ENCODE peak calls at places on chromosomes 4 and X, in five cellular contexts. V is tibial nerve, Y is A549, O is uterus, D is T-cell. I is an unnamed sample.

GRCh38 chr4:122930877-122931276 is 8.5 kb upstream of the NUDT6 start:
- DNase-seq in V (no peak), D (no peak), O (no peak), Y (no peak), I (no peak)

GRCh38 chrX:65516756-65517155 is 17.8 kb downstream of the LAS1L start:
- DNase-seq in O (no peak), Y (no peak), D (no peak), V (no peak), I (no peak)

GRCh38 chr4:6111354-6111930 is 88.9 kb downstream of the JAKMIP1 start:
- DNase-seq in Y (no peak), D (no peak), V (no peak), O (no peak), I (no peak)

GRCh38 chrX:49995795-49996455 is 73.5 kb downstream of the CLCN5 start:
- DNase-seq in D (no peak), O (no peak), Y (no peak), V (no peak), I (no peak)

GRCh38 chr4:81565137-81565870 is 93.6 kb upstream of the RASGEF1B start:
- DNase-seq in V (peak), O (peak), D (no peak), Y (no peak), I (no peak)

GRCh38 chrX:140602140-140602539 is 97.3 kb upstream of the SOX3 start:
- DNase-seq in D (no peak), V (no peak), O (no peak), Y (no peak), I (no peak)

GRCh38 chr4:89158884-89159503 is 47.7 kb downstream of the TIGD2 start:
- DNase-seq in O (no peak), Y (peak), D (no peak), V (no peak), I (no peak)

GRCh38 chr4:108060164-108060563 is 70.5 kb downstream of the HADH start:
- DNase-seq in O (no peak), D (no peak), V (no peak), Y (peak), I (no peak)

GRCh38 chr4:26248647-26249046 is 72.2 kb upstream of the RBPJ start:
- DNase-seq in D (no peak), V (no peak), Y (no peak), O (no peak), I (no peak)

GRCh38 chrX:39050427-39050826 is 249.2 kb downstream of the MID1IP1 start:
- DNase-seq in D (no peak), O (no peak), V (no peak), Y (no peak), I (no peak)

GRCh38 chrX:2707334-2707760 is 16.3 kb downstream of the CD99 start:
- DNase-seq in D (no peak), O (no peak), Y (peak), V (peak), I (no peak)

GRCh38 chr4:75898533-75898932 is 3.7 kb downstream of the PPEF2 start:
- DNase-seq in D (no peak), Y (no peak), V (no peak), O (no peak), I (no peak)

GRCh38 chrX:14508025-14508690 is 21.2 kb upstream of the GLRA2 start:
- DNase-seq in V (no peak), D (no peak), O (no peak), Y (no peak), I (no peak)

GRCh38 chr4:53924333-53925049 is 139.9 kb downstream of the CHIC2 start:
- DNase-seq in Y (no peak), V (no peak), O (no peak), D (no peak), I (no peak)

GRCh38 chr4:41443340-41444079 is 94.4 kb upstream of the LIMCH1 start:
- DNase-seq in O (no peak), Y (no peak), D (no peak), V (no peak), I (no peak)

GRCh38 chr4:40254961-40255721 is 58.3 kb downstream of the RHOH start:
- DNase-seq in V (no peak), D (no peak), Y (no peak), O (no peak), I (no peak)

GRCh38 chr4:150569384-150569987 is 12.5 kb upstream of the MAB21L2 start:
- DNase-seq in V (no peak), D (no peak), O (no peak), Y (peak), I (no peak)

GRCh38 chr4:183825346-183825745 is 79.8 kb upstream of the STOX2 start:
- DNase-seq in V (no peak), Y (no peak), O (no peak), D (no peak), I (no peak)

GRCh38 chr4:141645611-141646340 is 9.4 kb downstream of the IL15 start:
- DNase-seq in O (no peak), V (no peak), D (no peak), Y (no peak), I (no peak)

GRCh38 chr4:188282620-188283232 is 143.5 kb downstream of the TRIML1 start:
- DNase-seq in O (no peak), V (no peak), Y (no peak), D (no peak), I (no peak)

GRCh38 chrX:23982891-23983290 is 44.1 kb downstream of the KLHL15 start:
- DNase-seq in O (no peak), V (no peak), D (no peak), Y (no peak), I (no peak)

GRCh38 chr4:38132140-38132673 is 172.0 kb downstream of the PTTG2 start:
- DNase-seq in O (peak), D (peak), V (peak), Y (no peak), I (no peak)

GRCh38 chr4:5758741-5759140 is 47.7 kb downstream of the EVC start:
- DNase-seq in Y (peak), V (no peak), D (no peak), O (no peak), I (no peak)

GRCh38 chr4:141180991-141181760 is 39.5 kb upstream of the ZNF330 start:
- DNase-seq in O (no peak), D (no peak), Y (no peak), V (no peak), I (no peak)

GRCh38 chrX:130174051-130174704 is 2.4 kb downstream of the RAB33A start:
- DNase-seq in V (no peak), O (peak), Y (no peak), D (no peak), I (no peak)

GRCh38 chr4:41880022-41880837 is 55.0 kb upstream of the TMEM33 start:
- DNase-seq in Y (no peak), O (no peak), V (no peak), D (no peak), I (no peak)

GRCh38 chr4:57136281-57136680 is 26.1 kb upstream of the IGFBP7 start:
- DNase-seq in D (no peak), O (no peak), Y (no peak), V (no peak), I (no peak)

GRCh38 chr4:183675625-183676024 is 16.5 kb downstream of the TRAPPC11 start:
- DNase-seq in V (no peak), Y (no peak), O (no peak), D (no peak), I (no peak)

I was measured in effector CD8-positive, alpha-beta T cell.